ENCODE peak calls at places on chromosomes 16 and 17, in eight cellular contexts. J is endothelial cell of umbilical vein, K is HCT116, B is PC-9, V is DND-41, R is GM23248, Z is fibroblast of lung, Q is mammary epithelial cell. T is an unnamed sample.

GRCh38 chr16:85386467-85387170 is 226.5 kb upstream of the GSE1 start:
- DNase-seq in J (no peak), K (no peak), B (no peak), V (no peak), R (no peak), Z (no peak), Q (no peak), T (no peak)

GRCh38 chr16:85768225-85768624 is 17.3 kb upstream of the C16orf74 start:
- DNase-seq in J (no peak), K (no peak), B (no peak), V (no peak), R (peak; percentile 36), Z (no peak), Q (no peak), T (peak; percentile 59)

GRCh38 chr16:50208460-50208931 is 55.4 kb downstream of the TENT4B start:
- DNase-seq in J (peak; percentile 85), K (no peak), B (no peak), V (no peak), R (peak; percentile 79), Z (no peak), Q (peak; percentile 63), T (no peak)

GRCh38 chr16:24516900-24517669 is 22.3 kb upstream of the RBBP6 start:
- DNase-seq in J (peak; percentile 89), K (peak; percentile 78), B (peak; percentile 79), V (peak; percentile 80), R (peak; percentile 90), Z (peak; percentile 88), Q (peak; percentile 71), T (peak; percentile 83)

GRCh38 chr16:72172105-72173034 is at the start of gene PMFBP1:
- DNase-seq in J (peak; percentile 62), K (no peak), B (peak; percentile 77), V (no peak), R (peak; percentile 92), Z (peak; percentile 60), Q (peak; percentile 76), T (no peak)

GRCh38 chr17:37273419-37274051 is 102.2 kb upstream of the C17orf78 start:
- DNase-seq in J (peak; percentile 62), K (no peak), B (no peak), V (no peak), R (peak; percentile 13), Z (peak; percentile 96), Q (no peak), T (peak; percentile 28)

GRCh38 chr17:5715478-5715877 is 131.2 kb upstream of the NLRP1 start:
- DNase-seq in J (no peak), K (no peak), B (no peak), V (no peak), R (peak; percentile 5), Z (no peak), Q (no peak), T (no peak)

GRCh38 chr16:77289331-77289809 is 90.2 kb downstream of the SYCE1L start:
- DNase-seq in J (peak; percentile 65), K (no peak), B (peak; percentile 83), V (no peak), R (peak; percentile 81), Z (peak; percentile 68), Q (peak; percentile 47), T (no peak)

GRCh38 chr16:83794874-83795273 is 12.9 kb upstream of the HSBP1 start:
- DNase-seq in J (peak; percentile 16), K (no peak), B (no peak), V (no peak), R (no peak), Z (no peak), Q (no peak), T (no peak)

GRCh38 chr16:50202926-50203624 is 50.0 kb downstream of the TENT4B start:
- DNase-seq in J (peak; percentile 88), K (peak; percentile 62), B (peak; percentile 88), V (no peak), R (peak; percentile 91), Z (peak; percentile 93), Q (peak; percentile 82), T (no peak)

GRCh38 chr17:28524476-28525415 is 18.6 kb downstream of the FOXN1 start:
- DNase-seq in J (no peak), K (no peak), B (peak; percentile 77), V (no peak), R (peak; percentile 78), Z (peak; percentile 53), Q (peak; percentile 70), T (no peak)

GRCh38 chr16:67399749-67400704 is 6.7 kb upstream of the TPPP3 start:
- DNase-seq in J (no peak), K (no peak), B (no peak), V (no peak), R (no peak), Z (no peak), Q (no peak), T (no peak)

GRCh38 chr16:9254863-9255262 is 163.4 kb downstream of the HAPSTR1 start:
- DNase-seq in J (no peak), K (no peak), B (no peak), V (no peak), R (no peak), Z (no peak), Q (no peak), T (no peak)

GRCh38 chr16:22291860-22292692 is 5.1 kb upstream of the POLR3E start:
- DNase-seq in J (no peak), K (no peak), B (no peak), V (no peak), R (peak; percentile 32), Z (peak; percentile 75), Q (no peak), T (no peak)

DNA sequence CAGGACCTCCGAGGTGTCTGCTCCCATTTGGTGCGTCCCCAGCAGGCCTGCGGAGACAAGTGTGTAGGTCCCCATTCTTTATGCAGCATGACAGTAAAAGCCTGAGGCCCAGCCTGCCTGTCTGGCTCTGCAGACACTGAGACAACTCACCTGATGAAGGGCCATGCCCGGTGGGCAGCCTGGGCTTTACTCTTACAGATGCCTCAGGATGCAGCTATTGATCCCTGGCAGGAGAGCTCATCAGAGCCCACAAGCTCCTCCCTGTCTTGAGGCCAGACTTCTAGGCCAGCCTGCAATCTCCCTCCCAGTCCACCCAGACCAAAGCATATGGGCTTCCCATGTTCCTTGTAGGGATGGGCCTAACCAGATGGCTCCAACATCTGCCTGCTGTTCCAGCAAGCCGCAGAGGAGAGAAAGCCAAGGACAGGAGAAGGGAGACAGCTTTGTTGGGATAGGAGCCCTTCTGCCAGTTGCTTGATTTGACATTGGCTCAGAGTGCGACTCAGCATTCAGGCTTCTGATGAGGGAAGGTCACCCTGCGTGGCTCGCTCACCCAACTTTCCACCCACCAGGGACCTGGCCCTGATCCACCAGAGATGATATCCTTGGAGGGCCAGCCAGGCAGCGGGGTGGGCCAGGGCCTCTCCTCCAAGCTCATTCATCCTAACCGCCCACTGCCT is 87.5 kb downstream of the SOCS1 start:
- DNase-seq in J (no peak), K (no peak), B (peak; percentile 31), V (no peak), R (peak; percentile 12), Z (peak; percentile 31), Q (no peak), T (no peak)
- H3K27ac ChIP-seq in J (no peak overlapping the region), K (no peak overlapping the region), B (no peak overlapping the region), V (peak overlapping the region; percentile 44), R (no peak overlapping the region), Z (no peak overlapping the region), Q (no peak overlapping the region), T (no peak overlapping the region)

GRCh38 chr17:43595466-43595865 is 49.3 kb upstream of the ETV4 start:
- DNase-seq in J (no peak), K (no peak), B (peak; percentile 40), V (no peak), R (no peak), Z (no peak), Q (peak; percentile 56), T (no peak)

GRCh38 chr17:43599046-43599395 is 52.9 kb upstream of the ETV4 start:
- DNase-seq in J (no peak), K (no peak), B (no peak), V (no peak), R (no peak), Z (no peak), Q (no peak), T (no peak)

GRCh38 chr17:43599835-43600234 is 53.7 kb upstream of the ETV4 start:
- DNase-seq in J (peak; percentile 12), K (no peak), B (no peak), V (no peak), R (peak; percentile 93), Z (peak; percentile 82), Q (peak; percentile 74), T (no peak)

GRCh38 chr17:43598359-43599045 is 52.4 kb upstream of the ETV4 start:
- DNase-seq in J (peak; percentile 55), K (no peak), B (no peak), V (no peak), R (no peak), Z (no peak), Q (no peak), T (no peak)

DNA sequence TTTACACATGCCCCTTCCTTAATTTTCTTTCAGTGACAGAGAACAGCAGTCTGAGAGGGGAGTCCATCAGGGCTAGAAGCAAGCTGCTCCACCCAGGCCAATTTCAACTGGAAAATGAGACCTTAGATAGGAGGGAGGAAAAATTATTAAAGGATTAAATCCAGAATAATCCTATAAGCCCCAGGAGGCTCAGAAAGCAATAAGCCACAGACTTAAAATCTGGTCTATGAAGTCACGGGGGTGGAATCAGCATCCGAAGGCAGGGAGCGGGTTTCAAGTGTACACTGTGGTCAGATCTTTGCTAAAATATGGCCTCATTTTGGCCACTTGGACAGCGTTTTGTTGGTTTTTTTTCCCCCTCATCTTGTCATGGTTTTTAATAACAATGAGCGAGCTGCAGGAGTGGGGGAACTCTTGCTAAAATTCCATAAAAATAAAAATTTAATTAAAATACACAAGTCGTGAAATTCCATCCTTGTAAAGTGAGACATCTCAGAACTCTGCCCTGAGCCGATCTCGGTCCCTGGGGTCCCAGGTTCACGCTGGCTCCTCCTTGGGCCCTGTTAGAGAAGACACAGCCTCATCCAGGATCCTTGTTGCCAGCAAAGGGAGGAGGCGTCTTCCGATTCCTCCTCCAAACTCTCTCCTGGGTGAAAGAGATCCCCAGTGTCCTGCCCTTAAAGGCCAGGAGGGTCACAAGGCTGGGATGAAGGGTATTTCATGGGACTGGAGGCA is 51.7 kb upstream of the ETV4 start:
- DNase-seq in J (no peak), K (no peak), B (no peak), V (no peak), R (no peak), Z (no peak), Q (no peak), T (no peak)
- TF ChIP-seq EZH2 in J (no peak), K (no peak), B (no peak), V (no peak), R (no peak), Z (no peak), Q (no peak), T (no peak)

DNA sequence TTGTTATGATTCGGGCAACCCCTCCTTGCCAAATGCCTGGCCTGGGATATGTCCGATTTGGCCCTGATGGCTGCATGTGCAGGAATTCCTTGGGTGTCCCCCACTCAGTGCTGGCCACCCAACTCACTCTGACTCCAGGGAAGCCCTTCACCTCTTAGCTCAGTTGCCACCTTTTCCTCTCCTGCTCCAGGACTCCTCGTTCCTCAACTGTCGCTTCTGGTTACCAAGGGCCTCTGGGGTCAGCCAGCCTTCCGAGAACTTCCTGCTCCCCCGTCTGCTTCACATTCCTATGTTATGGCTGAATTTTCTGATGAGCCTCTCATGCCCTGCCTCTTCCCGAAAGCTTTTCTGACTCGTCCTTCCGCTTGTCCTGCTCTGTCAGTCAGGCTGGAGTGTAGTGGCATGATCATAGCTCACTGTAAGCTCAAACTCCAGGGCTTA is 63.5 kb downstream of the SPACA3 start:
- DNase-seq in J (no peak), K (no peak), B (no peak), V (no peak), R (no peak), Z (no peak), Q (no peak), T (no peak)
- H3K27ac ChIP-seq in J (no peak overlapping the region), K (no peak overlapping the region), B (no peak overlapping the region), V (no peak overlapping the region), R (no peak overlapping the region), Z (no peak overlapping the region), Q (no peak overlapping the region), T (no peak overlapping the region)

GRCh38 chr17:1228752-1229353 is 41.4 kb upstream of the BHLHA9 start:
- DNase-seq in J (no peak), K (no peak), B (no peak), V (no peak), R (no peak), Z (no peak), Q (no peak), T (peak; percentile 24)
- TF ChIP-seq EZH2 in J (peak; percentile 98), K (no peak), B (no peak), V (no peak), R (no peak), Z (peak; percentile 97), Q (peak; percentile 61), T (peak; percentile 82)

T was measured in neural progenitor cell.